ENCODE peak calls at places on chromosomes 12 and 14, in six cellular contexts. One of them, this sample, is unnamed.

GRCh38 chr14:41607119-41607785 is 576 bp downstream of the LRFN5 start:
- DNase-seq in IMR-90: no peak
- DNase-seq in progenitor cell of endocrine pancreas: no peak
- DNase-seq in dorsolateral prefrontal cortex: no peak
- DNase-seq in cardiac muscle cell: no peak
- DNase-seq in colonic mucosa: no peak
- DNase-seq in this sample: peak

GRCh38 chr12:52495385-52495784 is 2.3 kb upstream of the KRT6A start:
- DNase-seq in colonic mucosa: no peak
- DNase-seq in IMR-90: no peak
- DNase-seq in dorsolateral prefrontal cortex: no peak
- DNase-seq in cardiac muscle cell: peak
- DNase-seq in progenitor cell of endocrine pancreas: no peak
- DNase-seq in this sample: peak

GRCh38 chr14:104559043-104559768 is 20.4 kb upstream of the C14orf180 start:
- DNase-seq in progenitor cell of endocrine pancreas: no peak
- DNase-seq in cardiac muscle cell: no peak
- DNase-seq in colonic mucosa: no peak
- DNase-seq in IMR-90: no peak
- DNase-seq in dorsolateral prefrontal cortex: peak
- DNase-seq in this sample: peak

GRCh38 chr12:124661382-124661781 is 94.0 kb upstream of the NCOR2 start:
- DNase-seq in colonic mucosa: no peak
- DNase-seq in IMR-90: no peak
- DNase-seq in dorsolateral prefrontal cortex: no peak
- DNase-seq in cardiac muscle cell: no peak
- DNase-seq in progenitor cell of endocrine pancreas: no peak
- DNase-seq in this sample: no peak

GRCh38 chr12:116102019-116102418 is 175.5 kb downstream of the MED13L start:
- DNase-seq in IMR-90: no peak
- DNase-seq in progenitor cell of endocrine pancreas: no peak
- DNase-seq in cardiac muscle cell: no peak
- DNase-seq in dorsolateral prefrontal cortex: no peak
- DNase-seq in colonic mucosa: no peak
- DNase-seq in this sample: no peak

GRCh38 chr12:120787889-120788288 is 62.3 kb downstream of the ACADS start:
- DNase-seq in progenitor cell of endocrine pancreas: no peak
- DNase-seq in cardiac muscle cell: no peak
- DNase-seq in IMR-90: no peak
- DNase-seq in colonic mucosa: no peak
- DNase-seq in dorsolateral prefrontal cortex: no peak
- DNase-seq in this sample: no peak

GRCh38 chr12:110117948-110118685 is 6.0 kb upstream of the IFT81 start:
- DNase-seq in cardiac muscle cell: no peak
- DNase-seq in progenitor cell of endocrine pancreas: no peak
- DNase-seq in dorsolateral prefrontal cortex: no peak
- DNase-seq in colonic mucosa: peak
- DNase-seq in IMR-90: no peak
- DNase-seq in this sample: no peak

GRCh38 chr14:21768116-21768874 is 94.7 kb upstream of the OR4E1 start:
- DNase-seq in cardiac muscle cell: peak
- DNase-seq in colonic mucosa: no peak
- DNase-seq in dorsolateral prefrontal cortex: no peak
- DNase-seq in IMR-90: peak
- DNase-seq in progenitor cell of endocrine pancreas: no peak
- DNase-seq in this sample: peak

GRCh38 chr12:95996034-95996658 is at the start of gene HAL:
- DNase-seq in progenitor cell of endocrine pancreas: no peak
- DNase-seq in IMR-90: no peak
- DNase-seq in colonic mucosa: peak
- DNase-seq in dorsolateral prefrontal cortex: no peak
- DNase-seq in cardiac muscle cell: no peak
- DNase-seq in this sample: no peak

GRCh38 chr14:102867826-102868580 is 54.5 kb upstream of the AMN start:
- DNase-seq in cardiac muscle cell: no peak
- DNase-seq in colonic mucosa: peak
- DNase-seq in IMR-90: no peak
- DNase-seq in progenitor cell of endocrine pancreas: no peak
- DNase-seq in dorsolateral prefrontal cortex: no peak
- DNase-seq in this sample: no peak

GRCh38 chr14:20662968-20663731 is 21.2 kb upstream of the RNASE4 start:
- DNase-seq in progenitor cell of endocrine pancreas: no peak
- DNase-seq in cardiac muscle cell: peak
- DNase-seq in dorsolateral prefrontal cortex: peak
- DNase-seq in colonic mucosa: peak
- DNase-seq in IMR-90: peak
- DNase-seq in this sample: peak

GRCh38 chr14:61183486-61183885 is 97.7 kb downstream of the TMEM30B start:
- DNase-seq in IMR-90: no peak
- DNase-seq in colonic mucosa: no peak
- DNase-seq in dorsolateral prefrontal cortex: no peak
- DNase-seq in progenitor cell of endocrine pancreas: no peak
- DNase-seq in cardiac muscle cell: no peak
- DNase-seq in this sample: no peak

GRCh38 chr14:51546603-51547258 is 105.0 kb upstream of the FRMD6 start:
- DNase-seq in dorsolateral prefrontal cortex: no peak
- DNase-seq in cardiac muscle cell: peak
- DNase-seq in progenitor cell of endocrine pancreas: no peak
- DNase-seq in colonic mucosa: no peak
- DNase-seq in IMR-90: no peak
- DNase-seq in this sample: no peak